ENCODE peak calls at places on chromosome 1, in seven cellular contexts. One of them, this sample, is unnamed.

GRCh38 chr1:153125536-153125935 is 12.2 kb upstream of the SPRR2F start:
- DNase-seq in transverse colon: no peak
- DNase-seq in psoas muscle: no peak
- DNase-seq in glutamatergic neuron: no peak
- DNase-seq in NB4: no peak
- DNase-seq in kidney epithelial cell: no peak
- DNase-seq in WTC11: no peak
- DNase-seq in this sample: no peak

GRCh38 chr1:30143517-30143916 is 579.9 kb downstream of the MATN1 start:
- DNase-seq in transverse colon: no peak
- DNase-seq in psoas muscle: no peak
- DNase-seq in glutamatergic neuron: no peak
- DNase-seq in NB4: no peak
- DNase-seq in kidney epithelial cell: no peak
- DNase-seq in WTC11: no peak
- DNase-seq in this sample: no peak

GRCh38 chr1:8012955-8013354 is 13.2 kb downstream of the ERRFI1 start:
- DNase-seq in transverse colon: no peak
- DNase-seq in psoas muscle: no peak
- DNase-seq in glutamatergic neuron: no peak
- DNase-seq in NB4: no peak
- DNase-seq in kidney epithelial cell: no peak
- DNase-seq in WTC11: no peak
- DNase-seq in this sample: no peak

GRCh38 chr1:16938351-16939321 is 16.9 kb downstream of the CROCC start:
- DNase-seq in transverse colon: no peak
- DNase-seq in psoas muscle: no peak
- DNase-seq in glutamatergic neuron: peak; percentile 71
- DNase-seq in NB4: no peak
- DNase-seq in kidney epithelial cell: no peak
- DNase-seq in WTC11: peak; percentile 71
- DNase-seq in this sample: no peak

GRCh38 chr1:35371506-35371905 is 103.0 kb downstream of the ZMYM4 start:
- DNase-seq in transverse colon: no peak
- DNase-seq in psoas muscle: no peak
- DNase-seq in glutamatergic neuron: no peak
- DNase-seq in NB4: no peak
- DNase-seq in kidney epithelial cell: no peak
- DNase-seq in WTC11: no peak
- DNase-seq in this sample: no peak

GRCh38 chr1:10384219-10384618 is 14.6 kb upstream of the PGD start:
- DNase-seq in transverse colon: no peak
- DNase-seq in psoas muscle: no peak
- DNase-seq in glutamatergic neuron: no peak
- DNase-seq in NB4: no peak
- DNase-seq in kidney epithelial cell: no peak
- DNase-seq in WTC11: no peak
- DNase-seq in this sample: no peak

GRCh38 chr1:161192476-161193465 is 6.1 kb downstream of the ADAMTS4 start:
- DNase-seq in transverse colon: peak; percentile 71
- DNase-seq in psoas muscle: peak; percentile 57
- DNase-seq in glutamatergic neuron: peak; percentile 68
- DNase-seq in NB4: peak; percentile 80
- DNase-seq in kidney epithelial cell: no peak
- DNase-seq in WTC11: peak; percentile 68
- DNase-seq in this sample: peak; percentile 37

GRCh38 chr1:85655315-85655714 is 52.9 kb downstream of the ZNHIT6 start:
- DNase-seq in transverse colon: no peak
- DNase-seq in psoas muscle: no peak
- DNase-seq in glutamatergic neuron: no peak
- DNase-seq in NB4: no peak
- DNase-seq in kidney epithelial cell: no peak
- DNase-seq in WTC11: no peak
- DNase-seq in this sample: no peak

GRCh38 chr1:81071072-81071858 is 729.5 kb upstream of the ADGRL2 start:
- DNase-seq in transverse colon: no peak
- DNase-seq in psoas muscle: no peak
- DNase-seq in glutamatergic neuron: no peak
- DNase-seq in NB4: no peak
- DNase-seq in kidney epithelial cell: no peak
- DNase-seq in WTC11: no peak
- DNase-seq in this sample: no peak

GRCh38 chr1:220905650-220906560 is 26.7 kb downstream of the HLX start:
- DNase-seq in transverse colon: no peak
- DNase-seq in psoas muscle: no peak
- DNase-seq in glutamatergic neuron: no peak
- DNase-seq in NB4: no peak
- DNase-seq in kidney epithelial cell: no peak
- DNase-seq in WTC11: no peak
- DNase-seq in this sample: no peak

GRCh38 chr1:217088521-217089221 is 365.4 kb upstream of the ESRRG start:
- DNase-seq in transverse colon: no peak
- DNase-seq in psoas muscle: no peak
- DNase-seq in glutamatergic neuron: no peak
- DNase-seq in NB4: no peak
- DNase-seq in kidney epithelial cell: no peak
- DNase-seq in WTC11: no peak
- DNase-seq in this sample: no peak

GRCh38 chr1:20355828-20356735 is 65.4 kb downstream of the VWA5B1 start:
- DNase-seq in transverse colon: peak; percentile 28
- DNase-seq in psoas muscle: no peak
- DNase-seq in glutamatergic neuron: no peak
- DNase-seq in NB4: no peak
- DNase-seq in kidney epithelial cell: no peak
- DNase-seq in WTC11: no peak
- DNase-seq in this sample: no peak

GRCh38 chr1:41742219-41742618 is 176.5 kb downstream of the HIVEP3 start:
- DNase-seq in transverse colon: no peak
- DNase-seq in psoas muscle: no peak
- DNase-seq in glutamatergic neuron: no peak
- DNase-seq in NB4: no peak
- DNase-seq in kidney epithelial cell: peak; percentile 75
- DNase-seq in WTC11: no peak
- DNase-seq in this sample: peak; percentile 66

GRCh38 chr1:219383273-219383672 is 209.6 kb downstream of the LYPLAL1 start:
- DNase-seq in transverse colon: no peak
- DNase-seq in psoas muscle: no peak
- DNase-seq in glutamatergic neuron: no peak
- DNase-seq in NB4: no peak
- DNase-seq in kidney epithelial cell: no peak
- DNase-seq in WTC11: no peak
- DNase-seq in this sample: no peak

GRCh38 chr1:208111646-208112200 is 132.5 kb downstream of the PLXNA2 start:
- DNase-seq in transverse colon: no peak
- DNase-seq in psoas muscle: no peak
- DNase-seq in glutamatergic neuron: no peak
- DNase-seq in NB4: no peak
- DNase-seq in kidney epithelial cell: no peak
- DNase-seq in WTC11: no peak
- DNase-seq in this sample: no peak

GRCh38 chr1:90336552-90337324 is 341.8 kb downstream of the ZNF326 start:
- DNase-seq in transverse colon: no peak
- DNase-seq in psoas muscle: no peak
- DNase-seq in glutamatergic neuron: no peak
- DNase-seq in NB4: no peak
- DNase-seq in kidney epithelial cell: no peak
- DNase-seq in WTC11: no peak
- DNase-seq in this sample: no peak

GRCh38 chr1:161827786-161828185 is 61.7 kb downstream of the ATF6 start:
- DNase-seq in transverse colon: no peak
- DNase-seq in psoas muscle: no peak
- DNase-seq in glutamatergic neuron: no peak
- DNase-seq in NB4: no peak
- DNase-seq in kidney epithelial cell: no peak
- DNase-seq in WTC11: no peak
- DNase-seq in this sample: no peak

GRCh38 chr1:15975358-15975804 is 520 bp downstream of the ZBTB17 start:
- DNase-seq in transverse colon: peak; percentile 62
- DNase-seq in psoas muscle: peak; percentile 69
- DNase-seq in glutamatergic neuron: peak; percentile 89
- DNase-seq in NB4: peak; percentile 76
- DNase-seq in kidney epithelial cell: no peak
- DNase-seq in WTC11: peak; percentile 72
- DNase-seq in this sample: no peak

GRCh38 chr1:32696041-32696440 is 6.5 kb downstream of the SYNC start:
- DNase-seq in transverse colon: no peak
- DNase-seq in psoas muscle: no peak
- DNase-seq in glutamatergic neuron: no peak
- DNase-seq in NB4: no peak
- DNase-seq in kidney epithelial cell: no peak
- DNase-seq in WTC11: no peak
- DNase-seq in this sample: no peak

GRCh38 chr1:153288634-153289275 is 24.0 kb downstream of the PGLYRP3 start:
- DNase-seq in transverse colon: no peak
- DNase-seq in psoas muscle: no peak
- DNase-seq in glutamatergic neuron: peak; percentile 47
- DNase-seq in NB4: peak; percentile 31
- DNase-seq in kidney epithelial cell: no peak
- DNase-seq in WTC11: peak; percentile 83
- DNase-seq in this sample: no peak

GRCh38 chr1:53413175-53414001 is 45.8 kb upstream of the DMRTB1 start:
- DNase-seq in transverse colon: no peak
- DNase-seq in psoas muscle: no peak
- DNase-seq in glutamatergic neuron: no peak
- DNase-seq in NB4: peak; percentile 65
- DNase-seq in kidney epithelial cell: peak; percentile 93
- DNase-seq in WTC11: no peak
- DNase-seq in this sample: peak; percentile 33

GRCh38 chr1:210264521-210265380 is 32.2 kb downstream of the SERTAD4 start:
- DNase-seq in transverse colon: no peak
- DNase-seq in psoas muscle: no peak
- DNase-seq in glutamatergic neuron: no peak
- DNase-seq in NB4: no peak
- DNase-seq in kidney epithelial cell: no peak
- DNase-seq in WTC11: no peak
- DNase-seq in this sample: no peak
- TF ChIP-seq CTCF in transverse colon: no peak
- TF ChIP-seq CTCF in psoas muscle: no peak
- TF ChIP-seq CTCF in glutamatergic neuron: no peak
- TF ChIP-seq CTCF in NB4: no peak
- TF ChIP-seq CTCF in kidney epithelial cell: peak; percentile 23
- TF ChIP-seq CTCF in WTC11: no peak
- TF ChIP-seq CTCF in this sample: peak; percentile 36

DNA sequence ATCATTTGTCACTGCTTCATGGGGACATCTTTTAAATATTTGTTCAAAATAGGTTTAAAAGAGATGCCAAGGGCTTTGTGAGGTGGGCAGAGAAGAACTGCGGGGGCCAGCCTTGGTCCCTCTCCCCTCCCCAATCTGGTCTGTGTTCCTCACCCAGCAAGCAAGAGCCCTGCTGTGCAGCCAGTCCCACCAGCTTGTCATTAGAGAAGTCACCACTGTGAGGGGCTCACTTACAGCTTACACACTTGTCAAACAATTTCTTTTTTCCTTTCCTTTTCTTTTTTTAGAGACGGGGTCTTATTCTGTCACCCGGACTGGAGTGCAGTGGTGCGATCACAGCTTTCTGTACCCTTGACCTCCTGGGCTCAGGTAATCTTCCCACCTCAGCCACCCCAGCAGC is 10.3 kb upstream of the CDK18 start:
- DNase-seq in transverse colon: no peak
- DNase-seq in psoas muscle: no peak
- DNase-seq in glutamatergic neuron: no peak
- DNase-seq in NB4: no peak
- DNase-seq in kidney epithelial cell: no peak
- DNase-seq in WTC11: no peak
- DNase-seq in this sample: no peak
- TF ChIP-seq CTCF in transverse colon: no peak
- TF ChIP-seq CTCF in psoas muscle: no peak
- TF ChIP-seq CTCF in glutamatergic neuron: no peak
- TF ChIP-seq CTCF in NB4: no peak
- TF ChIP-seq CTCF in kidney epithelial cell: no peak
- TF ChIP-seq CTCF in WTC11: no peak
- TF ChIP-seq CTCF in this sample: no peak

DNA sequence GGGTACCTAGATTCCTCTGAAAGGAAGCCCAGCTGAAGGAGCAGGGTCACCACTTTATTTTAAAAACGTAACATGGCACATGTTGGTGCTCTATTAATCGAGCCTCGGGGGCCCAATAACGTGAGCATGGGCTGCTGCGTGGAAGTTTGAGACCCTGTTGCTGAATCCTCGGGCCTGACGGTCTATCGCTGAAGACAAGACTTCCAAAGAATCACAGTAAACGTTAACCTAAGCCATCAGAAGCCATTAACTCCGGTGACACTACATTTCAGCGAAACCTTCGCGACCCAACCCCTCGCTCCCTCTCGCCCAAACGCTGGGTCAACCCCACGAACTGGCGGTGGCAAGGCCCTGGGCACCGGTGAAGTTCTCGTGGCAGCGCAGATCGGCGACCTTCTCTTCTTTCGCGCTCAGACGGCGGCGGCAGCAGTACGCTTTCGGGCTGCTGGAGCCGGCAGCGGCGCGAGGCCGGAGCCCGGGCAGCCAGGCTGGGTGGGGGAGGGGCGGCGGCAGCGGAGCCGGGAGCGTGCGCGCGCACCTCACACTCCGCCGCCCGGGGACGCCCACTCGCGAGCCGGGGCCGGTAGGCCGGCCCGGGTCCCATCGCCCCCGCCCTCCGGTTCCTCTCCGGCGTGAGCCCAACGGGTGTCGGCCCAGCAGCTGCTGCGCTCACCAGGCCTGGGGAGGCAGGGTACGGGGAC is 818 bp upstream of the MAN1A2 start:
- DNase-seq in transverse colon: peak; percentile 92
- DNase-seq in psoas muscle: peak; percentile 91
- DNase-seq in glutamatergic neuron: peak; percentile 91
- DNase-seq in NB4: peak; percentile 80
- DNase-seq in kidney epithelial cell: no peak
- DNase-seq in WTC11: peak; percentile 71
- DNase-seq in this sample: no peak
- TF ChIP-seq CTCF in transverse colon: no peak
- TF ChIP-seq CTCF in psoas muscle: no peak
- TF ChIP-seq CTCF in glutamatergic neuron: no peak
- TF ChIP-seq CTCF in NB4: no peak
- TF ChIP-seq CTCF in kidney epithelial cell: no peak
- TF ChIP-seq CTCF in WTC11: no peak
- TF ChIP-seq CTCF in this sample: no peak

GRCh38 chr1:11963622-11964021 is 16.6 kb upstream of the MFN2 start:
- DNase-seq in transverse colon: no peak
- DNase-seq in psoas muscle: no peak
- DNase-seq in glutamatergic neuron: no peak
- DNase-seq in NB4: no peak
- DNase-seq in kidney epithelial cell: no peak
- DNase-seq in WTC11: no peak
- DNase-seq in this sample: no peak

GRCh38 chr1:11961230-11961629 is 19.0 kb upstream of the MFN2 start:
- DNase-seq in transverse colon: no peak
- DNase-seq in psoas muscle: no peak
- DNase-seq in glutamatergic neuron: no peak
- DNase-seq in NB4: no peak
- DNase-seq in kidney epithelial cell: peak; percentile 26
- DNase-seq in WTC11: no peak
- DNase-seq in this sample: no peak

GRCh38 chr1:11964656-11965055 is 15.6 kb upstream of the MFN2 start:
- DNase-seq in transverse colon: no peak
- DNase-seq in psoas muscle: no peak
- DNase-seq in glutamatergic neuron: no peak
- DNase-seq in NB4: no peak
- DNase-seq in kidney epithelial cell: no peak
- DNase-seq in WTC11: no peak
- DNase-seq in this sample: no peak

GRCh38 chr1:11970441-11971185 is 9.6 kb upstream of the MFN2 start:
- DNase-seq in transverse colon: no peak
- DNase-seq in psoas muscle: no peak
- DNase-seq in glutamatergic neuron: no peak
- DNase-seq in NB4: no peak
- DNase-seq in kidney epithelial cell: no peak
- DNase-seq in WTC11: no peak
- DNase-seq in this sample: no peak

GRCh38 chr1:11967028-11967547 is 13.2 kb upstream of the MFN2 start:
- DNase-seq in transverse colon: peak; percentile 59
- DNase-seq in psoas muscle: no peak
- DNase-seq in glutamatergic neuron: no peak
- DNase-seq in NB4: peak; percentile 49
- DNase-seq in kidney epithelial cell: no peak
- DNase-seq in WTC11: peak; percentile 78
- DNase-seq in this sample: no peak
- TF ChIP-seq CTCF in transverse colon: peak; percentile 67
- TF ChIP-seq CTCF in psoas muscle: peak; percentile 62
- TF ChIP-seq CTCF in glutamatergic neuron: no peak
- TF ChIP-seq CTCF in NB4: peak; percentile 33
- TF ChIP-seq CTCF in kidney epithelial cell: peak; percentile 57
- TF ChIP-seq CTCF in WTC11: no peak
- TF ChIP-seq CTCF in this sample: peak; percentile 41